ENCODE peak calls at places on chromosomes 11 and 22, in nine cellular contexts. Q is fibroblast of lung; O is CD8-positive, alpha-beta memory T cell; B is K562; K is A549; Y is endodermal cell; H is effector memory CD4-positive, alpha-beta T cell; X is cardiac muscle cell; D is uterus. J is an unnamed sample.

GRCh38 chr11:120064341-120064740 is 73.6 kb downstream of the TRIM29 start:
- DNase-seq in Q (no peak), B (no peak), D (no peak), Y (no peak), K (no peak), O (no peak), H (no peak), X (no peak), J (no peak)

GRCh38 chr11:26493616-26494015 is 78.4 kb downstream of the MUC15 start:
- DNase-seq in B (no peak), O (no peak), X (no peak), D (no peak), Q (no peak), Y (no peak), H (no peak), K (no peak), J (no peak)

GRCh38 chr11:74004694-74005615 is 3.9 kb downstream of the UCP3 start:
- DNase-seq in K (no peak), B (peak; percentile 57), H (peak; percentile 80), Y (peak; percentile 56), X (no peak), O (peak; percentile 87), D (no peak), Q (no peak), J (no peak)

GRCh38 chr11:64758330-64759079 is 1.3 kb downstream of the PYGM start:
- DNase-seq in Y (peak; percentile 38), Q (no peak), B (no peak), D (no peak), O (no peak), X (no peak), K (no peak), H (no peak), J (no peak)

GRCh38 chr11:44333271-44334218 is 23.6 kb upstream of the ALX4 start:
- DNase-seq in D (no peak), K (peak; percentile 43), H (no peak), O (no peak), B (peak; percentile 51), X (peak; percentile 81), Y (no peak), Q (no peak), J (no peak)

GRCh38 chr22:22745225-22746060 is 101.0 kb downstream of the GGTLC2 start:
- DNase-seq in Q (no peak), B (peak; percentile 85), D (no peak), H (peak; percentile 23), O (peak; percentile 52), Y (peak; percentile 87), K (peak; percentile 26), X (peak; percentile 45), J (no peak)

GRCh38 chr11:48002565-48002964 is 22.2 kb downstream of the PTPRJ start:
- DNase-seq in D (no peak), Q (no peak), B (no peak), Y (no peak), H (no peak), O (peak; percentile 21), X (no peak), K (no peak), J (no peak)

GRCh38 chr22:23862103-23862502 is 4.4 kb downstream of the SLC2A11 start:
- DNase-seq in X (peak; percentile 70), Q (peak; percentile 51), B (no peak), D (no peak), Y (peak; percentile 83), K (peak; percentile 59), H (no peak), O (no peak), J (no peak)

GRCh38 chr11:132848336-132848735 is 684.0 kb downstream of the OPCML start:
- DNase-seq in X (peak; percentile 67), O (no peak), Q (no peak), Y (no peak), B (no peak), H (no peak), D (no peak), K (no peak), J (no peak)

GRCh38 chr11:26323837-26324236 is 8.1 kb upstream of the ANO3 start:
- DNase-seq in H (no peak), Y (no peak), O (no peak), B (no peak), Q (no peak), X (no peak), K (no peak), D (no peak), J (no peak)

GRCh38 chr11:121231576-121232278 is 60.8 kb upstream of the SC5D start:
- DNase-seq in H (no peak), O (no peak), K (no peak), X (no peak), Q (no peak), D (no peak), Y (peak; percentile 29), B (no peak), J (no peak)

GRCh38 chr11:10502770-10503169 is 38.2 kb downstream of the RNF141 start:
- DNase-seq in Q (no peak), D (no peak), B (no peak), O (no peak), K (no peak), Y (no peak), H (no peak), X (no peak), J (no peak)

GRCh38 chr22:35379146-35379993 is 1.5 kb upstream of the HMOX1 start:
- DNase-seq in D (no peak), B (no peak), X (no peak), Q (no peak), K (no peak), H (no peak), O (no peak), Y (peak; percentile 70), J (no peak)

GRCh38 chr22:35383679-35384071 is 2.8 kb downstream of the HMOX1 start:
- DNase-seq in O (no peak), X (peak; percentile 24), B (no peak), D (no peak), H (no peak), K (no peak), Y (no peak), Q (no peak), J (no peak)

GRCh38 chr22:35380537-35381423 is at the start of gene HMOX1:
- DNase-seq in Q (peak; percentile 95), X (peak; percentile 95), O (peak; percentile 26), H (no peak), K (peak; percentile 82), B (no peak), D (peak; percentile 92), Y (peak; percentile 92), J (peak; percentile 3)

GRCh38 chr22:35380013-35380412 is 883 bp upstream of the HMOX1 start:
- DNase-seq in K (no peak), Y (no peak), H (no peak), B (no peak), D (no peak), X (no peak), Q (peak; percentile 38), O (no peak), J (no peak)

DNA sequence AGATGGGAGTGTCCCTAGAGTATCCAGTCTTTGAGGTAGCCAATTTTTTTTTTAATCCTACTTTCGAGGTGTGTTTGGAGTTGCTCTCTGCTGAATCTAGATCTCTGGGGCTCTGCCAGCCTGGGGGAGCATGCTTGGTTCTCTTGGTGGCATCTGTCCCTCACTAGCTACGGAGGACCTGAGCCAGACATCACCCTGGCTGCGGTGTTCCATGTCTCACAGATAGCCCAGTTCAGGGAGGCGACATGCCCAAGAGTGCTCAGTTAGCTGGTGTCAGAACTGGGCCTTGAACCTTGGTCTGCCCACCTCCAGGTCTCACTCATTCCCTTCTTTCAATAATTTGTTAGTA is 502 bp downstream of the HMOX1 start:
- DNase-seq in Y (no peak), B (no peak), D (no peak), O (no peak), H (no peak), X (no peak), K (no peak), Q (no peak), J (no peak)
- H3K27ac ChIP-seq in Y (no peak overlapping the region), B (no peak overlapping the region), D (peak overlapping the region; percentile 74), O (no peak overlapping the region), H (no peak overlapping the region), X (no peak overlapping the region), K (peak overlapping the region; percentile 95), Q (peak overlapping the region; percentile 63), J (peak overlapping the region; percentile 68)

DNA sequence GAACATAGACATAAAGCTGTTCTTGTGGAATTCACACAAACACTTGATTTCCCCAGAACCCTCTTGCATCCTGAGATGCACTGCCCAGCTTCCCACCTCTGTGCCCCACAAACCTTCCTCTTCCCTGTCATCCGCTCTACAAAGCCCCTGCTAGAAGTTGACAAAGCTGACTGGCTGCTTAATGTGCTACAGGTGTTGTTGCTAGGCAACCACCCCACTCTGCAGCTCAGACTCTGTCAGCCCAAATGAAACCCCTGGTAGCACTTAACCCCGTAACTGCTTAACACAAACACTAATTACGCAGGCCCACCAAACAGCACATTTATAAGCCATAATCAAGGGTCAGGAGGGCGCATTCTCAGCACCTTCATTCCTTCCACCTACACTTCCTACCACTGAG is 172.0 kb upstream of the CADM1 start:
- DNase-seq in B (no peak), X (no peak), Q (no peak), H (no peak), D (no peak), K (no peak), Y (peak; percentile 69), O (no peak), J (no peak)
- H3K27ac ChIP-seq in B (no peak overlapping the region), X (no peak overlapping the region), Q (peak overlapping the region; percentile 70), H (no peak overlapping the region), D (no peak overlapping the region), K (no peak overlapping the region), Y (no peak overlapping the region), O (no peak overlapping the region), J (no peak overlapping the region)

GRCh38 chr22:41568811-41569210 is 8.0 kb downstream of the CSDC2 start:
- DNase-seq in X (no peak), O (no peak), B (no peak), K (no peak), Y (no peak), Q (no peak), H (no peak), D (no peak), J (no peak)

GRCh38 chr22:41564563-41564962 is 3.8 kb downstream of the CSDC2 start:
- DNase-seq in H (no peak), O (no peak), Y (no peak), K (no peak), X (no peak), D (no peak), B (no peak), Q (no peak), J (no peak)

GRCh38 chr22:41563051-41563711 is 2.4 kb downstream of the CSDC2 start:
- DNase-seq in Y (peak; percentile 76), X (peak; percentile 72), H (no peak), B (peak; percentile 60), D (peak; percentile 88), K (peak; percentile 53), Q (peak; percentile 84), O (no peak), J (peak; percentile 13)

GRCh38 chr22:41565403-41566054 is 4.7 kb downstream of the CSDC2 start:
- DNase-seq in X (peak; percentile 82), Y (peak; percentile 75), O (no peak), B (peak; percentile 66), H (no peak), K (peak; percentile 73), Q (peak; percentile 88), D (peak; percentile 83), J (no peak)

GRCh38 chr22:41567452-41567768 is 6.6 kb downstream of the CSDC2 start:
- DNase-seq in K (no peak), X (no peak), O (no peak), D (no peak), B (no peak), Y (no peak), Q (no peak), H (no peak), J (no peak)
- H3K27ac ChIP-seq in K (peak overlapping the region; percentile 30), X (no peak overlapping the region), O (no peak overlapping the region), D (peak overlapping the region; percentile 96), B (no peak overlapping the region), Y (no peak overlapping the region), Q (no peak overlapping the region), H (no peak overlapping the region), J (no peak overlapping the region)

GRCh38 chr11:39617971-39618370 is 1841.5 kb downstream of the LRRC4C start:
- DNase-seq in D (no peak), O (no peak), B (no peak), X (no peak), Y (no peak), H (no peak), K (no peak), Q (no peak), J (no peak)
- H3K27ac ChIP-seq in D (no peak overlapping the region), O (no peak overlapping the region), B (no peak overlapping the region), X (no peak overlapping the region), Y (no peak overlapping the region), H (no peak overlapping the region), K (no peak overlapping the region), Q (no peak overlapping the region), J (no peak overlapping the region)

J was measured in caudate nucleus.